ENCODE peak calls at places on chromosome 21, in seven cellular contexts. P is AG04450, Y is fibroblast of pulmonary artery, L is choroid plexus epithelial cell, B is neural progenitor cell, C is fibroblast of lung, F is fibroblast of the aortic adventitia. G is an unnamed sample.
A peak's percentile ranks its signal among the peaks of the same experiment; 100 is the strongest.

GRCh38 chr21:26804895-26805609 is 40.2 kb downstream of the ADAMTS1 start:
- DNase-seq in P (no peak), Y (no peak), L (no peak), B (no peak), C (peak; percentile 68), F (peak; percentile 87), G (no peak)

GRCh38 chr21:36756527-36756926 is 57.6 kb downstream of the SIM2 start:
- DNase-seq in P (no peak), Y (no peak), L (peak; percentile 46), B (peak; percentile 59), C (no peak), F (no peak), G (peak; percentile 14)

GRCh38 chr21:35196128-35196527 is 147.0 kb upstream of the RUNX1 start:
- DNase-seq in P (no peak), Y (no peak), L (no peak), B (no peak), C (no peak), F (no peak), G (no peak)

GRCh38 chr21:32800056-32800455 is 28.5 kb upstream of the PAXBP1 start:
- DNase-seq in P (no peak), Y (no peak), L (peak; percentile 18), B (no peak), C (no peak), F (peak; percentile 16), G (no peak)

GRCh38 chr21:33761104-33762036 is 119.1 kb downstream of the ITSN1 start:
- DNase-seq in P (peak; percentile 95), Y (peak; percentile 97), L (peak; percentile 99), B (no peak), C (peak; percentile 97), F (peak; percentile 97), G (peak; percentile 98)

GRCh38 chr21:38567577-38568360 is 69.5 kb upstream of the ERG start:
- DNase-seq in P (peak; percentile 4), Y (peak; percentile 18), L (peak; percentile 54), B (peak; percentile 54), C (peak; percentile 8), F (peak; percentile 38), G (peak; percentile 21)

GRCh38 chr21:15809065-15809464 is 79.3 kb downstream of the USP25 start:
- DNase-seq in P (no peak), Y (no peak), L (no peak), B (no peak), C (no peak), F (no peak), G (no peak)

GRCh38 chr21:36976882-36977651 is 10.6 kb upstream of the HLCS start:
- DNase-seq in P (peak; percentile 27), Y (peak; percentile 87), L (peak; percentile 89), B (peak; percentile 82), C (peak; percentile 81), F (peak; percentile 87), G (peak; percentile 73)

GRCh38 chr21:31873696-31874599 is 1.1 kb downstream of the HUNK start:
- DNase-seq in P (no peak), Y (no peak), L (peak; percentile 4), B (peak; percentile 82), C (no peak), F (no peak), G (no peak)

GRCh38 chr21:32137266-32137665 is 141.6 kb downstream of the MIS18A start:
- DNase-seq in P (no peak), Y (no peak), L (no peak), B (no peak), C (no peak), F (no peak), G (no peak)

GRCh38 chr21:21029159-21029558 is 30.9 kb downstream of the NCAM2 start:
- DNase-seq in P (no peak), Y (peak; percentile 27), L (peak; percentile 40), B (no peak), C (peak; percentile 58), F (peak; percentile 8), G (no peak)

GRCh38 chr21:36656138-36656537 is 42.8 kb upstream of the SIM2 start:
- DNase-seq in P (no peak), Y (no peak), L (no peak), B (no peak), C (no peak), F (no peak), G (no peak)

GRCh38 chr21:35850542-35851103 is 209.7 kb downstream of the SETD4 start:
- DNase-seq in P (no peak), Y (no peak), L (no peak), B (no peak), C (no peak), F (no peak), G (no peak)

GRCh38 chr21:26388731-26389231 is 184.3 kb downstream of the CYYR1 start:
- DNase-seq in P (no peak), Y (peak; percentile 77), L (peak; percentile 64), B (no peak), C (peak; percentile 29), F (peak; percentile 48), G (peak; percentile 45)

GRCh38 chr21:36104306-36105300 is 30.3 kb upstream of the CBR3 start:
- DNase-seq in P (no peak), Y (peak; percentile 46), L (peak; percentile 70), B (peak; percentile 80), C (peak; percentile 53), F (peak; percentile 46), G (no peak)

GRCh38 chr21:42040411-42041180 is 30.4 kb upstream of the ZBTB21 start:
- DNase-seq in P (peak; percentile 100), Y (peak; percentile 98), L (peak; percentile 99), B (no peak), C (peak; percentile 99), F (peak; percentile 99), G (peak; percentile 99)
- H3K4me3 ChIP-seq in P (peak overlapping the region; percentile 49), Y (no peak overlapping the region), L (no peak overlapping the region), B (no peak overlapping the region), C (no peak overlapping the region), F (no peak overlapping the region), G (peak overlapping the region; percentile 14)

DNA sequence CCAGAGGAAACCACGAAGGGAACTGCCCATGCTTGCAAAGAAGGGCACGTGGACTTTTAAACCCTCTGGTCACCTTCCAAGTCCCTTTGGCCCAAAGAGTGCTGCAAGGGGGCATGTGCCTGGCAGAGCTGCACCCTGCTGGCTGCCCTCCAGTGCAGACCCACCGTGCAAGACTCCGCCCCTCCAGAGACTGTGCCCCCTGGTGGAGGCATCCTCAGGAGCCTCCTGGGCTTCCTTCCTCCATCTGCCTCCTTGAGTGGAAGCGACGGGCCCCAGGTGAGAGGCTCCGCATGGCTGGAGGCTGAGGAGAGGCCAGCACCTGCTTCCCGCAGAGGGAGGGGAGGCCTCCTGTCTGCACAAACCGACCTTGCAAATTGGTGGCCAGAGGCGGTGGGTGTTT is 100.7 kb downstream of the CRYAA start:
- DNase-seq in P (no peak), Y (no peak), L (no peak), B (peak; percentile 42), C (no peak), F (no peak), G (no peak)
- TF ChIP-seq CTCF in P (peak; percentile 22), Y (peak; percentile 20), L (peak; percentile 38), B (peak; percentile 44), C (peak; percentile 13), F (no peak), G (peak; percentile 39)

GRCh38 chr21:44846201-44846484 is 27.3 kb downstream of the PTTG1IP start:
- DNase-seq in P (no peak), Y (no peak), L (peak; percentile 30), B (no peak), C (peak; percentile 35), F (no peak), G (no peak)
- H3K4me3 ChIP-seq in P (peak overlapping the region; percentile 49), Y (peak overlapping the region; percentile 42), L (peak overlapping the region; percentile 44), B (peak overlapping the region; percentile 33), C (peak overlapping the region; percentile 6), F (peak overlapping the region; percentile 50), G (peak overlapping the region; percentile 39)

GRCh38 chr21:46420241-46421190 is 38.2 kb upstream of the DIP2A start:
- DNase-seq in P (no peak), Y (no peak), L (no peak), B (no peak), C (no peak), F (no peak), G (no peak)
- TF ChIP-seq CTCF in P (no peak), Y (no peak), L (peak; percentile 9), B (no peak), C (no peak), F (no peak), G (no peak)

GRCh38 chr21:44948426-44949120 is 8.7 kb downstream of the SLX9 start:
- DNase-seq in P (no peak), Y (no peak), L (no peak), B (no peak), C (no peak), F (no peak), G (no peak)

GRCh38 chr21:44947930-44948331 is 8.1 kb downstream of the SLX9 start:
- DNase-seq in P (no peak), Y (no peak), L (no peak), B (no peak), C (no peak), F (no peak), G (no peak)

GRCh38 chr21:44950016-44950326 is 10.1 kb downstream of the SLX9 start:
- DNase-seq in P (no peak), Y (no peak), L (no peak), B (no peak), C (no peak), F (no peak), G (no peak)

GRCh38 chr21:44950351-44950750 is 10.5 kb downstream of the SLX9 start:
- DNase-seq in P (no peak), Y (no peak), L (no peak), B (no peak), C (no peak), F (no peak), G (no peak)

GRCh38 chr21:44949161-44950015 is 9.6 kb downstream of the SLX9 start:
- DNase-seq in P (no peak), Y (peak; percentile 76), L (peak; percentile 77), B (peak; percentile 90), C (peak; percentile 67), F (peak; percentile 70), G (no peak)
- H3K4me3 ChIP-seq in P (no peak overlapping the region), Y (no peak overlapping the region), L (no peak overlapping the region), B (no peak overlapping the region), C (no peak overlapping the region), F (no peak overlapping the region), G (no peak overlapping the region)

GRCh38 chr21:30408782-30409494 is 13.1 kb downstream of the KRTAP13-1 start:
- DNase-seq in P (no peak), Y (peak; percentile 74), L (peak; percentile 84), B (peak; percentile 89), C (peak; percentile 5), F (peak; percentile 1), G (peak; percentile 12)
- TF ChIP-seq CTCF in P (no peak), Y (peak; percentile 40), L (peak; percentile 66), B (peak; percentile 67), C (no peak), F (no peak), G (peak; percentile 17)